ENCODE peak calls at places on chromosomes 5 and 9, in five cellular contexts. V, P, O, I and U are unnamed samples.

GRCh38 chr9:136239135-136239962 is 6.3 kb downstream of the QSOX2 start:
- DNase-seq in V (no peak), P (no peak), O (no peak), I (no peak), U (no peak)

GRCh38 chr9:4284925-4285324 is 14.9 kb downstream of the GLIS3 start:
- DNase-seq in V (no peak), P (no peak), O (no peak), I (no peak), U (no peak)

GRCh38 chr5:67066815-67067214 is 129.8 kb downstream of the CD180 start:
- DNase-seq in V (no peak), P (no peak), O (peak), I (no peak), U (no peak)

GRCh38 chr5:131302506-131302905 is 38.7 kb downstream of the CDC42SE2 start:
- DNase-seq in V (no peak), P (no peak), O (no peak), I (peak), U (no peak)

GRCh38 chr5:54570923-54571322 is 53.4 kb downstream of the SNX18 start:
- DNase-seq in V (no peak), P (no peak), O (peak), I (peak), U (no peak)

GRCh38 chr5:76250463-76250862 is 152.6 kb upstream of the IQGAP2 start:
- DNase-seq in V (no peak), P (no peak), O (no peak), I (no peak), U (no peak)

GRCh38 chr5:65103674-65104035 is 334.9 kb downstream of the CWC27 start:
- DNase-seq in V (no peak), P (no peak), O (no peak), I (no peak), U (no peak)

GRCh38 chr5:53133020-53133419 is 23.5 kb upstream of the MOCS2 start:
- DNase-seq in V (no peak), P (no peak), O (no peak), I (no peak), U (no peak)

GRCh38 chr9:10910779-10911178 is 298.0 kb upstream of the PTPRD start:
- DNase-seq in V (no peak), P (no peak), O (no peak), I (no peak), U (no peak)

GRCh38 chr5:123285122-123286011 is 137.8 kb downstream of the CEP120 start:
- DNase-seq in V (peak), P (no peak), O (peak), I (no peak), U (no peak)

GRCh38 chr5:134459491-134459890 is 47.8 kb upstream of the CDKN2AIPNL start:
- DNase-seq in V (no peak), P (no peak), O (no peak), I (no peak), U (no peak)

GRCh38 chr5:150021491-150022162 is 21.1 kb downstream of the HMGXB3 start:
- DNase-seq in V (peak), P (no peak), O (peak), I (no peak), U (no peak)

GRCh38 chr5:126139773-126140172 is 283.4 kb upstream of the GRAMD2B start:
- DNase-seq in V (peak), P (no peak), O (peak), I (peak), U (peak)